ENCODE peak calls at places on chromosomes 1 and 21, in four cellular contexts. One of them, this sample, is unnamed.

GRCh38 chr1:198638894-198639319 is at the start of gene PTPRC:
- DNase-seq in LoVo: no peak
- DNase-seq in tibial artery: no peak
- DNase-seq in psoas muscle: no peak
- DNase-seq in this sample: no peak

GRCh38 chr21:34952701-34953100 is 96.4 kb downstream of the RUNX1 start:
- DNase-seq in LoVo: no peak
- DNase-seq in tibial artery: no peak
- DNase-seq in psoas muscle: no peak
- DNase-seq in this sample: no peak

GRCh38 chr21:46117586-46118304 is 19.8 kb downstream of the COL6A2 start:
- DNase-seq in LoVo: no peak
- DNase-seq in tibial artery: no peak
- DNase-seq in psoas muscle: no peak
- DNase-seq in this sample: peak

GRCh38 chr1:109132980-109133379 is 19.1 kb downstream of the ELAPOR1 start:
- DNase-seq in LoVo: no peak
- DNase-seq in tibial artery: no peak
- DNase-seq in psoas muscle: no peak
- DNase-seq in this sample: no peak

GRCh38 chr1:68291763-68292384 is 59.6 kb upstream of the WLS start:
- DNase-seq in LoVo: no peak
- DNase-seq in tibial artery: no peak
- DNase-seq in psoas muscle: no peak
- DNase-seq in this sample: no peak

GRCh38 chr1:202159534-202160371 is 649 bp downstream of the PTPN7 start:
- DNase-seq in LoVo: no peak
- DNase-seq in tibial artery: no peak
- DNase-seq in psoas muscle: no peak
- DNase-seq in this sample: no peak

GRCh38 chr1:66439028-66439427 is 94.9 kb upstream of the SGIP1 start:
- DNase-seq in LoVo: no peak
- DNase-seq in tibial artery: no peak
- DNase-seq in psoas muscle: no peak
- DNase-seq in this sample: peak

GRCh38 chr1:42963378-42964005 is 4.8 kb upstream of the SLC2A1 start:
- DNase-seq in LoVo: no peak
- DNase-seq in tibial artery: no peak
- DNase-seq in psoas muscle: no peak
- DNase-seq in this sample: no peak

GRCh38 chr1:175314300-175314699 is 121.7 kb upstream of the KIAA0040 start:
- DNase-seq in LoVo: no peak
- DNase-seq in tibial artery: no peak
- DNase-seq in psoas muscle: no peak
- DNase-seq in this sample: no peak

GRCh38 chr1:42319128-42319851 is 15.7 kb downstream of the FOXJ3 start:
- DNase-seq in LoVo: no peak
- DNase-seq in tibial artery: no peak
- DNase-seq in psoas muscle: no peak
- DNase-seq in this sample: no peak

GRCh38 chr1:161121838-161122237 is 3.9 kb downstream of the NIT1 start:
- DNase-seq in LoVo: no peak
- DNase-seq in tibial artery: no peak
- DNase-seq in psoas muscle: no peak
- DNase-seq in this sample: no peak